ENCODE peak calls at places on chromosomes 6 and 20, in four cellular contexts. One of them, this sample, is unnamed.

GRCh38 chr6:158316022-158316421 is 3.8 kb downstream of the TULP4 start:
- DNase-seq in AG10803: no peak
- DNase-seq in fibroblast of lung: no peak
- DNase-seq in pons: no peak
- DNase-seq in this sample: no peak

GRCh38 chr6:161023316-161023715 is 31.7 kb downstream of the MAP3K4 start:
- DNase-seq in fibroblast of lung: no peak
- DNase-seq in pons: no peak
- DNase-seq in AG10803: peak; percentile 69
- DNase-seq in this sample: peak; percentile 24

GRCh38 chr6:90442366-90442765 is 144.5 kb downstream of the MAP3K7 start:
- DNase-seq in AG10803: peak; percentile 31
- DNase-seq in fibroblast of lung: peak; percentile 25
- DNase-seq in pons: no peak
- DNase-seq in this sample: no peak

GRCh38 chr6:84193140-84193708 is 34.2 kb downstream of the CEP162 start:
- DNase-seq in fibroblast of lung: peak; percentile 56
- DNase-seq in pons: no peak
- DNase-seq in AG10803: peak; percentile 63
- DNase-seq in this sample: peak; percentile 56

GRCh38 chr6:87407531-87407895 is 259 bp upstream of the CFAP206 start:
- DNase-seq in pons: peak; percentile 55
- DNase-seq in AG10803: peak; percentile 33
- DNase-seq in fibroblast of lung: peak; percentile 39
- DNase-seq in this sample: no peak

GRCh38 chr6:167162591-167162990 is 4.8 kb upstream of the GPR31 start:
- DNase-seq in AG10803: no peak
- DNase-seq in fibroblast of lung: no peak
- DNase-seq in pons: no peak
- DNase-seq in this sample: no peak

GRCh38 chr6:16684195-16684689 is 77.0 kb downstream of the ATXN1 start:
- DNase-seq in fibroblast of lung: peak; percentile 37
- DNase-seq in pons: peak; percentile 63
- DNase-seq in AG10803: no peak
- DNase-seq in this sample: no peak

GRCh38 chr20:49603209-49603627 is 35.3 kb upstream of the PTGIS start:
- DNase-seq in fibroblast of lung: peak; percentile 39
- DNase-seq in AG10803: peak; percentile 84
- DNase-seq in pons: no peak
- DNase-seq in this sample: peak; percentile 43

GRCh38 chr6:161226005-161226964 is 47.6 kb downstream of the AGPAT4 start:
- DNase-seq in AG10803: no peak
- DNase-seq in fibroblast of lung: no peak
- DNase-seq in pons: no peak
- DNase-seq in this sample: no peak

GRCh38 chr6:12890171-12890790 is 173.7 kb downstream of the PHACTR1 start:
- DNase-seq in AG10803: no peak
- DNase-seq in fibroblast of lung: no peak
- DNase-seq in pons: no peak
- DNase-seq in this sample: no peak

GRCh38 chr6:14009416-14009815 is 84.7 kb downstream of the RNF182 start:
- DNase-seq in fibroblast of lung: no peak
- DNase-seq in pons: no peak
- DNase-seq in AG10803: no peak
- DNase-seq in this sample: no peak

GRCh38 chr20:46601603-46602122 is 49.6 kb downstream of the SLC13A3 start:
- DNase-seq in fibroblast of lung: no peak
- DNase-seq in AG10803: no peak
- DNase-seq in pons: no peak
- DNase-seq in this sample: no peak

GRCh38 chr20:63439866-63440265 is 32.6 kb downstream of the KCNQ2 start:
- DNase-seq in fibroblast of lung: no peak
- DNase-seq in pons: no peak
- DNase-seq in AG10803: no peak
- DNase-seq in this sample: no peak

GRCh38 chr20:1377341-1377871 is 15.4 kb downstream of the FKBP1A start:
- DNase-seq in pons: no peak
- DNase-seq in fibroblast of lung: no peak
- DNase-seq in AG10803: no peak
- DNase-seq in this sample: no peak

GRCh38 chr6:109336221-109336955 is 45.9 kb downstream of the CD164 start:
- DNase-seq in pons: no peak
- DNase-seq in AG10803: peak; percentile 43
- DNase-seq in fibroblast of lung: peak; percentile 55
- DNase-seq in this sample: peak; percentile 32

GRCh38 chr20:46021361-46022359 is 7.4 kb upstream of the SLC12A5 start:
- DNase-seq in fibroblast of lung: no peak
- DNase-seq in AG10803: no peak
- DNase-seq in pons: no peak
- DNase-seq in this sample: peak; percentile 55

GRCh38 chr20:3222635-3223600 is 13.6 kb downstream of the ITPA start:
- DNase-seq in fibroblast of lung: no peak
- DNase-seq in AG10803: no peak
- DNase-seq in pons: peak; percentile 27
- DNase-seq in this sample: no peak

GRCh38 chr20:2596673-2597279 is 55.7 kb upstream of the NOP56 start:
- DNase-seq in pons: no peak
- DNase-seq in fibroblast of lung: no peak
- DNase-seq in AG10803: peak; percentile 5
- DNase-seq in this sample: no peak

GRCh38 chr6:132868057-132868456 is 53.7 kb downstream of the RPS12 start:
- DNase-seq in AG10803: no peak
- DNase-seq in fibroblast of lung: no peak
- DNase-seq in pons: no peak
- DNase-seq in this sample: no peak